ENCODE peak calls at places on chromosomes 7 and 10, in four cellular contexts. Y is left ventricle myocardium superior; D is activated naive CD8-positive, alpha-beta T cell treated with anti-CD3 and anti-CD28 coated beads, Interleukin-2, amount 50 U/mL, for 24 hours; M is SW480. P is an unnamed sample.

GRCh38 chr10:63765126-63765525 is 243.9 kb downstream of the REEP3 start:
- DNase-seq in M (no peak), Y (no peak), D (no peak), P (no peak)

GRCh38 chr10:124035928-124036558 is 57.4 kb downstream of the CHST15 start:
- DNase-seq in D (peak; percentile 57), M (peak; percentile 47), Y (peak; percentile 61), P (no peak)

GRCh38 chr7:102009628-102010027 is 192.2 kb downstream of the CUX1 start:
- DNase-seq in Y (no peak), M (no peak), D (no peak), P (no peak)

GRCh38 chr10:58072634-58073033 is 195.1 kb downstream of the IPMK start:
- DNase-seq in D (no peak), M (peak; percentile 16), Y (no peak), P (no peak)

GRCh38 chr7:36473454-36474282 is 84.0 kb downstream of the ANLN start:
- DNase-seq in Y (peak; percentile 43), D (peak; percentile 54), M (peak; percentile 39), P (peak; percentile 34)

GRCh38 chr10:100881552-100882250 is 31.1 kb upstream of the SLF2 start:
- DNase-seq in Y (no peak), D (no peak), M (no peak), P (no peak)

GRCh38 chr10:132691711-132692153 is 94.2 kb downstream of the NKX6-2 start:
- DNase-seq in D (no peak), Y (peak; percentile 17), M (no peak), P (no peak)

GRCh38 chr7:47937065-47937687 is 11.1 kb downstream of the PKD1L1 start:
- DNase-seq in M (no peak), Y (no peak), D (peak; percentile 12), P (no peak)

GRCh38 chr7:12982178-12982577 is 294.7 kb downstream of the ARL4A start:
- DNase-seq in Y (no peak), D (no peak), M (no peak), P (no peak)

GRCh38 chr10:75238182-75239180 is 2.7 kb upstream of the COMTD1 start:
- DNase-seq in M (no peak), D (no peak), Y (peak; percentile 49), P (no peak)

GRCh38 chr7:6409991-6410693 is 37.6 kb downstream of the DAGLB start:
- DNase-seq in D (no peak), M (no peak), Y (no peak), P (no peak)

GRCh38 chr10:21724020-21724589 is 190.1 kb downstream of the MLLT10 start:
- DNase-seq in M (no peak), Y (no peak), D (no peak), P (no peak)

GRCh38 chr7:3965794-3966395 is 664.8 kb downstream of the SDK1 start:
- DNase-seq in M (no peak), Y (no peak), D (no peak), P (no peak)

GRCh38 chr7:51144178-51144577 is 172.4 kb downstream of the COBL start:
- DNase-seq in Y (no peak), D (no peak), M (no peak), P (no peak)

GRCh38 chr7:102823715-102824114 is 74.9 kb downstream of the FAM185A start:
- DNase-seq in M (no peak), D (no peak), Y (no peak), P (no peak)

GRCh38 chr7:137074386-137075030 is 206.1 kb downstream of the CHRM2 start:
- DNase-seq in Y (no peak), D (no peak), M (no peak), P (no peak)

GRCh38 chr10:104336829-104337526 is 1.3 kb downstream of the ITPRIP start:
- DNase-seq in D (no peak), M (no peak), Y (no peak), P (no peak)

GRCh38 chr7:23396222-23396621 is 74.1 kb downstream of the IGF2BP3 start:
- DNase-seq in Y (no peak), M (no peak), D (no peak), P (no peak)

GRCh38 chr7:47454961-47455871 is 126.7 kb downstream of the TNS3 start:
- DNase-seq in Y (no peak), D (no peak), M (no peak), P (no peak)

GRCh38 chr7:88306590-88307048 is at the start of gene STEAP4:
- DNase-seq in D (peak; percentile 4), Y (peak; percentile 85), M (peak; percentile 31), P (peak; percentile 2)

GRCh38 chr7:15159239-15159638 is 256.7 kb upstream of the DGKB start:
- DNase-seq in M (no peak), Y (no peak), D (no peak), P (no peak)

GRCh38 chr10:47421057-47421952 is 37.2 kb upstream of the ZNF488 start:
- DNase-seq in Y (peak; percentile 10), D (no peak), M (peak; percentile 31), P (no peak)

GRCh38 chr10:13294784-13295183 is 5.1 kb downstream of the PHYH start:
- DNase-seq in D (no peak), Y (no peak), M (no peak), P (no peak)

GRCh38 chr7:28433604-28434254 is 21.4 kb downstream of the CREB5 start:
- DNase-seq in M (no peak), Y (no peak), D (no peak), P (no peak)

GRCh38 chr10:46247808-46248569 is 38.8 kb upstream of the ANTXRL start:
- DNase-seq in M (no peak), D (no peak), Y (peak; percentile 67), P (no peak)

GRCh38 chr7:87344446-87344845 is 1.0 kb upstream of the CROT start:
- DNase-seq in M (peak; percentile 25), D (no peak), Y (no peak), P (no peak)

GRCh38 chr10:100615911-100616310 is 80.2 kb downstream of the HIF1AN start:
- DNase-seq in Y (no peak), D (no peak), M (no peak), P (no peak)

GRCh38 chr10:110774069-110775021 is 97.4 kb upstream of the PDCD4 start:
- DNase-seq in Y (no peak), D (peak; percentile 46), M (peak; percentile 97), P (no peak)

GRCh38 chr7:9307131-9307530 is 873.7 kb downstream of the NXPH1 start:
- DNase-seq in M (peak; percentile 60), Y (no peak), D (no peak), P (no peak)

GRCh38 chr10:35191523-35191922 is 64.9 kb downstream of the CREM start:
- DNase-seq in D (no peak), Y (peak; percentile 37), M (no peak), P (peak; percentile 38)

P was measured in substantia nigra.